ENCODE peak calls at places on chromosomes 2 and 18, in ten cellular contexts. One of them, this sample, is unnamed.

GRCh38 chr2:85431787-85432186 is 13.3 kb downstream of the SH2D6 start:
- DNase-seq in heart left ventricle: no peak
- DNase-seq in fibroblast of lung: no peak
- DNase-seq in T-helper 22 cell: no peak
- DNase-seq in A549: no peak
- DNase-seq in LoVo: no peak
- DNase-seq in activated CD8-positive, alpha-beta memory T cell treated with anti-CD3 and anti-CD28 coated beads for 48 hours: no peak
- DNase-seq in RPMI7951: no peak
- DNase-seq in cardiac muscle cell: no peak
- DNase-seq in NCI-H748 treated with DMSO at 0.1 percent for 48 hours: no peak
- DNase-seq in this sample: no peak

GRCh38 chr18:51255694-51256093 is 58.2 kb upstream of the MEX3C start:
- DNase-seq in heart left ventricle: no peak
- DNase-seq in fibroblast of lung: no peak
- DNase-seq in T-helper 22 cell: no peak
- DNase-seq in A549: no peak
- DNase-seq in LoVo: no peak
- DNase-seq in activated CD8-positive, alpha-beta memory T cell treated with anti-CD3 and anti-CD28 coated beads for 48 hours: no peak
- DNase-seq in RPMI7951: peak
- DNase-seq in cardiac muscle cell: peak
- DNase-seq in NCI-H748 treated with DMSO at 0.1 percent for 48 hours: no peak
- DNase-seq in this sample: no peak

GRCh38 chr2:150866431-150866830 is 379.0 kb upstream of the RND3 start:
- DNase-seq in heart left ventricle: no peak
- DNase-seq in fibroblast of lung: peak
- DNase-seq in T-helper 22 cell: no peak
- DNase-seq in A549: no peak
- DNase-seq in LoVo: no peak
- DNase-seq in activated CD8-positive, alpha-beta memory T cell treated with anti-CD3 and anti-CD28 coated beads for 48 hours: no peak
- DNase-seq in RPMI7951: peak
- DNase-seq in cardiac muscle cell: no peak
- DNase-seq in NCI-H748 treated with DMSO at 0.1 percent for 48 hours: no peak
- DNase-seq in this sample: no peak

GRCh38 chr18:24111936-24112335 is 26.9 kb upstream of the CABYR start:
- DNase-seq in heart left ventricle: no peak
- DNase-seq in fibroblast of lung: no peak
- DNase-seq in T-helper 22 cell: no peak
- DNase-seq in A549: no peak
- DNase-seq in LoVo: no peak
- DNase-seq in activated CD8-positive, alpha-beta memory T cell treated with anti-CD3 and anti-CD28 coated beads for 48 hours: no peak
- DNase-seq in RPMI7951: no peak
- DNase-seq in cardiac muscle cell: no peak
- DNase-seq in NCI-H748 treated with DMSO at 0.1 percent for 48 hours: no peak
- DNase-seq in this sample: no peak

GRCh38 chr18:76161983-76162382 is 333.1 kb downstream of the ZNF516 start:
- DNase-seq in heart left ventricle: no peak
- DNase-seq in fibroblast of lung: no peak
- DNase-seq in T-helper 22 cell: no peak
- DNase-seq in A549: no peak
- DNase-seq in LoVo: no peak
- DNase-seq in activated CD8-positive, alpha-beta memory T cell treated with anti-CD3 and anti-CD28 coated beads for 48 hours: no peak
- DNase-seq in RPMI7951: no peak
- DNase-seq in cardiac muscle cell: no peak
- DNase-seq in NCI-H748 treated with DMSO at 0.1 percent for 48 hours: no peak
- DNase-seq in this sample: no peak

GRCh38 chr2:224957540-224958465 is 84.5 kb downstream of the DOCK10 start:
- DNase-seq in heart left ventricle: no peak
- DNase-seq in fibroblast of lung: no peak
- DNase-seq in T-helper 22 cell: no peak
- DNase-seq in A549: no peak
- DNase-seq in LoVo: no peak
- DNase-seq in activated CD8-positive, alpha-beta memory T cell treated with anti-CD3 and anti-CD28 coated beads for 48 hours: no peak
- DNase-seq in RPMI7951: no peak
- DNase-seq in cardiac muscle cell: no peak
- DNase-seq in NCI-H748 treated with DMSO at 0.1 percent for 48 hours: no peak
- DNase-seq in this sample: no peak

GRCh38 chr2:19321946-19322345 is 36.5 kb downstream of the OSR1 start:
- DNase-seq in heart left ventricle: no peak
- DNase-seq in fibroblast of lung: peak
- DNase-seq in T-helper 22 cell: no peak
- DNase-seq in A549: no peak
- DNase-seq in LoVo: no peak
- DNase-seq in activated CD8-positive, alpha-beta memory T cell treated with anti-CD3 and anti-CD28 coated beads for 48 hours: no peak
- DNase-seq in RPMI7951: peak
- DNase-seq in cardiac muscle cell: no peak
- DNase-seq in NCI-H748 treated with DMSO at 0.1 percent for 48 hours: no peak
- DNase-seq in this sample: no peak

GRCh38 chr2:153819501-153819900 is 52.2 kb upstream of the GALNT13 start:
- DNase-seq in heart left ventricle: no peak
- DNase-seq in fibroblast of lung: no peak
- DNase-seq in T-helper 22 cell: no peak
- DNase-seq in A549: no peak
- DNase-seq in LoVo: no peak
- DNase-seq in activated CD8-positive, alpha-beta memory T cell treated with anti-CD3 and anti-CD28 coated beads for 48 hours: no peak
- DNase-seq in RPMI7951: no peak
- DNase-seq in cardiac muscle cell: peak
- DNase-seq in NCI-H748 treated with DMSO at 0.1 percent for 48 hours: peak
- DNase-seq in this sample: no peak

GRCh38 chr2:70991742-70992141 is 2.9 kb downstream of the TEX261 start:
- DNase-seq in heart left ventricle: no peak
- DNase-seq in fibroblast of lung: no peak
- DNase-seq in T-helper 22 cell: no peak
- DNase-seq in A549: no peak
- DNase-seq in LoVo: no peak
- DNase-seq in activated CD8-positive, alpha-beta memory T cell treated with anti-CD3 and anti-CD28 coated beads for 48 hours: no peak
- DNase-seq in RPMI7951: no peak
- DNase-seq in cardiac muscle cell: no peak
- DNase-seq in NCI-H748 treated with DMSO at 0.1 percent for 48 hours: no peak
- DNase-seq in this sample: no peak

GRCh38 chr2:205030695-205031094 is 485.4 kb downstream of the PARD3B start:
- DNase-seq in heart left ventricle: no peak
- DNase-seq in fibroblast of lung: no peak
- DNase-seq in T-helper 22 cell: no peak
- DNase-seq in A549: no peak
- DNase-seq in LoVo: no peak
- DNase-seq in activated CD8-positive, alpha-beta memory T cell treated with anti-CD3 and anti-CD28 coated beads for 48 hours: no peak
- DNase-seq in RPMI7951: no peak
- DNase-seq in cardiac muscle cell: no peak
- DNase-seq in NCI-H748 treated with DMSO at 0.1 percent for 48 hours: no peak
- DNase-seq in this sample: no peak

GRCh38 chr18:48293954-48294893 is 115.0 kb downstream of the ZBTB7C start:
- DNase-seq in heart left ventricle: peak
- DNase-seq in fibroblast of lung: peak
- DNase-seq in T-helper 22 cell: no peak
- DNase-seq in A549: no peak
- DNase-seq in LoVo: no peak
- DNase-seq in activated CD8-positive, alpha-beta memory T cell treated with anti-CD3 and anti-CD28 coated beads for 48 hours: no peak
- DNase-seq in RPMI7951: peak
- DNase-seq in cardiac muscle cell: no peak
- DNase-seq in NCI-H748 treated with DMSO at 0.1 percent for 48 hours: no peak
- DNase-seq in this sample: no peak

GRCh38 chr2:234914371-234915154 is 37.3 kb upstream of the SH3BP4 start:
- DNase-seq in heart left ventricle: no peak
- DNase-seq in fibroblast of lung: no peak
- DNase-seq in T-helper 22 cell: no peak
- DNase-seq in A549: no peak
- DNase-seq in LoVo: no peak
- DNase-seq in activated CD8-positive, alpha-beta memory T cell treated with anti-CD3 and anti-CD28 coated beads for 48 hours: no peak
- DNase-seq in RPMI7951: no peak
- DNase-seq in cardiac muscle cell: peak
- DNase-seq in NCI-H748 treated with DMSO at 0.1 percent for 48 hours: no peak
- DNase-seq in this sample: no peak

GRCh38 chr2:196991061-196991460 is 64.6 kb upstream of the PGAP1 start:
- DNase-seq in heart left ventricle: no peak
- DNase-seq in fibroblast of lung: no peak
- DNase-seq in T-helper 22 cell: no peak
- DNase-seq in A549: no peak
- DNase-seq in LoVo: no peak
- DNase-seq in activated CD8-positive, alpha-beta memory T cell treated with anti-CD3 and anti-CD28 coated beads for 48 hours: no peak
- DNase-seq in RPMI7951: no peak
- DNase-seq in cardiac muscle cell: no peak
- DNase-seq in NCI-H748 treated with DMSO at 0.1 percent for 48 hours: peak
- DNase-seq in this sample: no peak

GRCh38 chr2:54416166-54416798 is 39.8 kb upstream of the SPTBN1 start:
- DNase-seq in heart left ventricle: peak
- DNase-seq in fibroblast of lung: peak
- DNase-seq in T-helper 22 cell: no peak
- DNase-seq in A549: no peak
- DNase-seq in LoVo: no peak
- DNase-seq in activated CD8-positive, alpha-beta memory T cell treated with anti-CD3 and anti-CD28 coated beads for 48 hours: no peak
- DNase-seq in RPMI7951: no peak
- DNase-seq in cardiac muscle cell: no peak
- DNase-seq in NCI-H748 treated with DMSO at 0.1 percent for 48 hours: no peak
- DNase-seq in this sample: no peak

GRCh38 chr2:231894566-231895380 is 31.4 kb downstream of the NPPC start:
- DNase-seq in heart left ventricle: peak
- DNase-seq in fibroblast of lung: no peak
- DNase-seq in T-helper 22 cell: no peak
- DNase-seq in A549: no peak
- DNase-seq in LoVo: no peak
- DNase-seq in activated CD8-positive, alpha-beta memory T cell treated with anti-CD3 and anti-CD28 coated beads for 48 hours: no peak
- DNase-seq in RPMI7951: no peak
- DNase-seq in cardiac muscle cell: no peak
- DNase-seq in NCI-H748 treated with DMSO at 0.1 percent for 48 hours: no peak
- DNase-seq in this sample: no peak